ENCODE peak calls at places on chromosomes 11 and 22, in seven cellular contexts. One of them, this sample, is unnamed.

GRCh38 chr11:118998822-118999221 is 884 bp downstream of the CENATAC start:
- DNase-seq in SJSA1: peak
- DNase-seq in body of pancreas: no peak
- DNase-seq in DMS153: no peak
- DNase-seq in activated CD4-positive, alpha-beta T cell treated with anti-CD3 and anti-CD28 coated beads, Interleukin-2, amount 10 ng/mL, durations not matched to agents 7 days and 5 days: no peak
- DNase-seq in NCI-H2029: no peak
- DNase-seq in left cardiac atrium: no peak
- DNase-seq in this sample: no peak

GRCh38 chr11:19389787-19390303 is 149.1 kb upstream of the E2F8 start:
- DNase-seq in DMS153: no peak
- DNase-seq in body of pancreas: peak
- DNase-seq in SJSA1: no peak
- DNase-seq in activated CD4-positive, alpha-beta T cell treated with anti-CD3 and anti-CD28 coated beads, Interleukin-2, amount 10 ng/mL, durations not matched to agents 7 days and 5 days: no peak
- DNase-seq in NCI-H2029: no peak
- DNase-seq in left cardiac atrium: no peak
- DNase-seq in this sample: no peak

GRCh38 chr22:36221799-36222751 is 17.3 kb downstream of the APOL2 start:
- DNase-seq in DMS153: peak
- DNase-seq in activated CD4-positive, alpha-beta T cell treated with anti-CD3 and anti-CD28 coated beads, Interleukin-2, amount 10 ng/mL, durations not matched to agents 7 days and 5 days: peak
- DNase-seq in left cardiac atrium: no peak
- DNase-seq in SJSA1: no peak
- DNase-seq in body of pancreas: peak
- DNase-seq in NCI-H2029: peak
- DNase-seq in this sample: peak

GRCh38 chr11:66651011-66651410 is 12.5 kb downstream of the RBM4 start:
- DNase-seq in activated CD4-positive, alpha-beta T cell treated with anti-CD3 and anti-CD28 coated beads, Interleukin-2, amount 10 ng/mL, durations not matched to agents 7 days and 5 days: no peak
- DNase-seq in DMS153: no peak
- DNase-seq in body of pancreas: no peak
- DNase-seq in SJSA1: no peak
- DNase-seq in left cardiac atrium: no peak
- DNase-seq in NCI-H2029: no peak
- DNase-seq in this sample: no peak

GRCh38 chr11:65418431-65418680 is 4.2 kb upstream of the NEAT1 start:
- DNase-seq in DMS153: no peak
- DNase-seq in left cardiac atrium: no peak
- DNase-seq in SJSA1: no peak
- DNase-seq in NCI-H2029: no peak
- DNase-seq in body of pancreas: no peak
- DNase-seq in activated CD4-positive, alpha-beta T cell treated with anti-CD3 and anti-CD28 coated beads, Interleukin-2, amount 10 ng/mL, durations not matched to agents 7 days and 5 days: no peak
- DNase-seq in this sample: no peak

GRCh38 chr11:115301029-115301428 is 203.2 kb downstream of the CADM1 start:
- DNase-seq in body of pancreas: no peak
- DNase-seq in SJSA1: no peak
- DNase-seq in left cardiac atrium: no peak
- DNase-seq in DMS153: no peak
- DNase-seq in NCI-H2029: no peak
- DNase-seq in activated CD4-positive, alpha-beta T cell treated with anti-CD3 and anti-CD28 coated beads, Interleukin-2, amount 10 ng/mL, durations not matched to agents 7 days and 5 days: no peak
- DNase-seq in this sample: no peak

GRCh38 chr11:11520231-11521015 is 101.4 kb downstream of the GALNT18 start:
- DNase-seq in DMS153: no peak
- DNase-seq in activated CD4-positive, alpha-beta T cell treated with anti-CD3 and anti-CD28 coated beads, Interleukin-2, amount 10 ng/mL, durations not matched to agents 7 days and 5 days: no peak
- DNase-seq in NCI-H2029: no peak
- DNase-seq in SJSA1: no peak
- DNase-seq in body of pancreas: no peak
- DNase-seq in left cardiac atrium: no peak
- DNase-seq in this sample: no peak

GRCh38 chr11:2511421-2512369 is 66.9 kb downstream of the KCNQ1 start:
- DNase-seq in DMS153: no peak
- DNase-seq in SJSA1: peak
- DNase-seq in activated CD4-positive, alpha-beta T cell treated with anti-CD3 and anti-CD28 coated beads, Interleukin-2, amount 10 ng/mL, durations not matched to agents 7 days and 5 days: no peak
- DNase-seq in left cardiac atrium: peak
- DNase-seq in NCI-H2029: no peak
- DNase-seq in body of pancreas: peak
- DNase-seq in this sample: no peak

GRCh38 chr22:22397875-22398524 is 110.5 kb downstream of the ZNF280B start:
- DNase-seq in SJSA1: peak
- DNase-seq in NCI-H2029: no peak
- DNase-seq in activated CD4-positive, alpha-beta T cell treated with anti-CD3 and anti-CD28 coated beads, Interleukin-2, amount 10 ng/mL, durations not matched to agents 7 days and 5 days: no peak
- DNase-seq in body of pancreas: no peak
- DNase-seq in left cardiac atrium: peak
- DNase-seq in DMS153: no peak
- DNase-seq in this sample: no peak

GRCh38 chr11:10322401-10322800 is 17.5 kb downstream of the ADM start:
- DNase-seq in left cardiac atrium: peak
- DNase-seq in activated CD4-positive, alpha-beta T cell treated with anti-CD3 and anti-CD28 coated beads, Interleukin-2, amount 10 ng/mL, durations not matched to agents 7 days and 5 days: no peak
- DNase-seq in SJSA1: no peak
- DNase-seq in body of pancreas: no peak
- DNase-seq in DMS153: no peak
- DNase-seq in NCI-H2029: no peak
- DNase-seq in this sample: no peak

GRCh38 chr11:43573233-43573632 is 107.3 kb upstream of the HSD17B12 start:
- DNase-seq in DMS153: no peak
- DNase-seq in body of pancreas: no peak
- DNase-seq in NCI-H2029: no peak
- DNase-seq in SJSA1: no peak
- DNase-seq in left cardiac atrium: no peak
- DNase-seq in activated CD4-positive, alpha-beta T cell treated with anti-CD3 and anti-CD28 coated beads, Interleukin-2, amount 10 ng/mL, durations not matched to agents 7 days and 5 days: peak
- DNase-seq in this sample: peak

GRCh38 chr11:46894961-46895360 is 23.4 kb downstream of the LRP4 start:
- DNase-seq in left cardiac atrium: no peak
- DNase-seq in NCI-H2029: peak
- DNase-seq in activated CD4-positive, alpha-beta T cell treated with anti-CD3 and anti-CD28 coated beads, Interleukin-2, amount 10 ng/mL, durations not matched to agents 7 days and 5 days: no peak
- DNase-seq in DMS153: no peak
- DNase-seq in SJSA1: no peak
- DNase-seq in body of pancreas: no peak
- DNase-seq in this sample: no peak

GRCh38 chr22:43521716-43522115 is 109.9 kb downstream of the MPPED1 start:
- DNase-seq in DMS153: no peak
- DNase-seq in body of pancreas: no peak
- DNase-seq in SJSA1: no peak
- DNase-seq in NCI-H2029: no peak
- DNase-seq in activated CD4-positive, alpha-beta T cell treated with anti-CD3 and anti-CD28 coated beads, Interleukin-2, amount 10 ng/mL, durations not matched to agents 7 days and 5 days: no peak
- DNase-seq in left cardiac atrium: no peak
- DNase-seq in this sample: no peak

GRCh38 chr11:126992804-126993111 is 7.8 kb downstream of the KIRREL3 start:
- DNase-seq in left cardiac atrium: no peak
- DNase-seq in activated CD4-positive, alpha-beta T cell treated with anti-CD3 and anti-CD28 coated beads, Interleukin-2, amount 10 ng/mL, durations not matched to agents 7 days and 5 days: no peak
- DNase-seq in SJSA1: peak
- DNase-seq in NCI-H2029: no peak
- DNase-seq in DMS153: no peak
- DNase-seq in body of pancreas: no peak
- DNase-seq in this sample: no peak

GRCh38 chr11:95231881-95232605 is 1.0 kb upstream of the SESN3 start:
- DNase-seq in activated CD4-positive, alpha-beta T cell treated with anti-CD3 and anti-CD28 coated beads, Interleukin-2, amount 10 ng/mL, durations not matched to agents 7 days and 5 days: peak
- DNase-seq in body of pancreas: peak
- DNase-seq in left cardiac atrium: peak
- DNase-seq in NCI-H2029: peak
- DNase-seq in SJSA1: no peak
- DNase-seq in DMS153: peak
- DNase-seq in this sample: peak

GRCh38 chr22:22756109-22756508 is 111.7 kb downstream of the GGTLC2 start:
- DNase-seq in NCI-H2029: no peak
- DNase-seq in left cardiac atrium: no peak
- DNase-seq in body of pancreas: no peak
- DNase-seq in activated CD4-positive, alpha-beta T cell treated with anti-CD3 and anti-CD28 coated beads, Interleukin-2, amount 10 ng/mL, durations not matched to agents 7 days and 5 days: no peak
- DNase-seq in DMS153: no peak
- DNase-seq in SJSA1: no peak
- DNase-seq in this sample: no peak

GRCh38 chr22:33906954-33907353 is 13.3 kb downstream of the LARGE1 start:
- DNase-seq in activated CD4-positive, alpha-beta T cell treated with anti-CD3 and anti-CD28 coated beads, Interleukin-2, amount 10 ng/mL, durations not matched to agents 7 days and 5 days: no peak
- DNase-seq in body of pancreas: no peak
- DNase-seq in NCI-H2029: no peak
- DNase-seq in SJSA1: no peak
- DNase-seq in DMS153: no peak
- DNase-seq in left cardiac atrium: no peak
- DNase-seq in this sample: no peak

GRCh38 chr11:64102005-64102738 is 63.7 kb downstream of the MACROD1 start:
- DNase-seq in activated CD4-positive, alpha-beta T cell treated with anti-CD3 and anti-CD28 coated beads, Interleukin-2, amount 10 ng/mL, durations not matched to agents 7 days and 5 days: no peak
- DNase-seq in left cardiac atrium: no peak
- DNase-seq in NCI-H2029: no peak
- DNase-seq in DMS153: no peak
- DNase-seq in SJSA1: no peak
- DNase-seq in body of pancreas: no peak
- DNase-seq in this sample: no peak

GRCh38 chr11:62399868-62400245 is 19.0 kb upstream of the SCGB1A1 start:
- DNase-seq in NCI-H2029: no peak
- DNase-seq in DMS153: no peak
- DNase-seq in activated CD4-positive, alpha-beta T cell treated with anti-CD3 and anti-CD28 coated beads, Interleukin-2, amount 10 ng/mL, durations not matched to agents 7 days and 5 days: no peak
- DNase-seq in body of pancreas: no peak
- DNase-seq in left cardiac atrium: peak
- DNase-seq in SJSA1: no peak
- DNase-seq in this sample: no peak

GRCh38 chr11:69127091-69127850 is 28.5 kb upstream of the SMIM38 start:
- DNase-seq in DMS153: no peak
- DNase-seq in activated CD4-positive, alpha-beta T cell treated with anti-CD3 and anti-CD28 coated beads, Interleukin-2, amount 10 ng/mL, durations not matched to agents 7 days and 5 days: no peak
- DNase-seq in left cardiac atrium: no peak
- DNase-seq in body of pancreas: peak
- DNase-seq in SJSA1: no peak
- DNase-seq in NCI-H2029: no peak
- DNase-seq in this sample: no peak

GRCh38 chr22:37746366-37747089 is 49.7 kb downstream of the TRIOBP start:
- DNase-seq in body of pancreas: no peak
- DNase-seq in left cardiac atrium: no peak
- DNase-seq in SJSA1: no peak
- DNase-seq in NCI-H2029: no peak
- DNase-seq in DMS153: no peak
- DNase-seq in activated CD4-positive, alpha-beta T cell treated with anti-CD3 and anti-CD28 coated beads, Interleukin-2, amount 10 ng/mL, durations not matched to agents 7 days and 5 days: no peak
- DNase-seq in this sample: no peak

GRCh38 chr22:26713823-26714449 is 56.5 kb downstream of the MIAT start:
- DNase-seq in body of pancreas: no peak
- DNase-seq in left cardiac atrium: peak
- DNase-seq in SJSA1: peak
- DNase-seq in DMS153: no peak
- DNase-seq in activated CD4-positive, alpha-beta T cell treated with anti-CD3 and anti-CD28 coated beads, Interleukin-2, amount 10 ng/mL, durations not matched to agents 7 days and 5 days: no peak
- DNase-seq in NCI-H2029: no peak
- DNase-seq in this sample: no peak

GRCh38 chr11:10730151-10730550 is 20.9 kb upstream of the CTR9 start:
- DNase-seq in left cardiac atrium: no peak
- DNase-seq in body of pancreas: no peak
- DNase-seq in activated CD4-positive, alpha-beta T cell treated with anti-CD3 and anti-CD28 coated beads, Interleukin-2, amount 10 ng/mL, durations not matched to agents 7 days and 5 days: no peak
- DNase-seq in NCI-H2029: no peak
- DNase-seq in DMS153: no peak
- DNase-seq in SJSA1: no peak
- DNase-seq in this sample: no peak

GRCh38 chr22:21936151-21936778 is 16.4 kb downstream of the PPM1F start:
- DNase-seq in left cardiac atrium: peak
- DNase-seq in body of pancreas: no peak
- DNase-seq in DMS153: no peak
- DNase-seq in activated CD4-positive, alpha-beta T cell treated with anti-CD3 and anti-CD28 coated beads, Interleukin-2, amount 10 ng/mL, durations not matched to agents 7 days and 5 days: no peak
- DNase-seq in NCI-H2029: no peak
- DNase-seq in SJSA1: peak
- DNase-seq in this sample: no peak

GRCh38 chr11:68214173-68215086 is 1.3 kb upstream of the KMT5B start:
- DNase-seq in DMS153: no peak
- DNase-seq in NCI-H2029: no peak
- DNase-seq in SJSA1: no peak
- DNase-seq in left cardiac atrium: peak
- DNase-seq in activated CD4-positive, alpha-beta T cell treated with anti-CD3 and anti-CD28 coated beads, Interleukin-2, amount 10 ng/mL, durations not matched to agents 7 days and 5 days: no peak
- DNase-seq in body of pancreas: peak
- DNase-seq in this sample: peak

GRCh38 chr22:36160499-36160942 is at the start of gene APOL3:
- DNase-seq in activated CD4-positive, alpha-beta T cell treated with anti-CD3 and anti-CD28 coated beads, Interleukin-2, amount 10 ng/mL, durations not matched to agents 7 days and 5 days: peak
- DNase-seq in NCI-H2029: peak
- DNase-seq in body of pancreas: peak
- DNase-seq in left cardiac atrium: peak
- DNase-seq in DMS153: no peak
- DNase-seq in SJSA1: no peak
- DNase-seq in this sample: no peak

GRCh38 chr11:10261821-10262220 is 32.2 kb downstream of the SBF2 start:
- DNase-seq in NCI-H2029: no peak
- DNase-seq in activated CD4-positive, alpha-beta T cell treated with anti-CD3 and anti-CD28 coated beads, Interleukin-2, amount 10 ng/mL, durations not matched to agents 7 days and 5 days: no peak
- DNase-seq in SJSA1: no peak
- DNase-seq in left cardiac atrium: no peak
- DNase-seq in DMS153: no peak
- DNase-seq in body of pancreas: no peak
- DNase-seq in this sample: no peak

GRCh38 chr11:46724088-46724487 is 5.1 kb downstream of the F2 start:
- DNase-seq in NCI-H2029: no peak
- DNase-seq in left cardiac atrium: no peak
- DNase-seq in SJSA1: no peak
- DNase-seq in body of pancreas: no peak
- DNase-seq in DMS153: peak
- DNase-seq in activated CD4-positive, alpha-beta T cell treated with anti-CD3 and anti-CD28 coated beads, Interleukin-2, amount 10 ng/mL, durations not matched to agents 7 days and 5 days: no peak
- DNase-seq in this sample: no peak

GRCh38 chr11:99019676-99020075 is 1.1 kb upstream of the CNTN5 start:
- DNase-seq in SJSA1: no peak
- DNase-seq in body of pancreas: no peak
- DNase-seq in activated CD4-positive, alpha-beta T cell treated with anti-CD3 and anti-CD28 coated beads, Interleukin-2, amount 10 ng/mL, durations not matched to agents 7 days and 5 days: no peak
- DNase-seq in DMS153: no peak
- DNase-seq in left cardiac atrium: no peak
- DNase-seq in NCI-H2029: no peak
- DNase-seq in this sample: peak

GRCh38 chr11:117900720-117901440 is 24.4 kb upstream of the FXYD6 start:
- DNase-seq in body of pancreas: no peak
- DNase-seq in NCI-H2029: no peak
- DNase-seq in left cardiac atrium: no peak
- DNase-seq in SJSA1: no peak
- DNase-seq in DMS153: no peak
- DNase-seq in activated CD4-positive, alpha-beta T cell treated with anti-CD3 and anti-CD28 coated beads, Interleukin-2, amount 10 ng/mL, durations not matched to agents 7 days and 5 days: no peak
- DNase-seq in this sample: no peak

GRCh38 chr22:30402036-30402759 is 5.4 kb downstream of the SEC14L2 start:
- DNase-seq in NCI-H2029: no peak
- DNase-seq in activated CD4-positive, alpha-beta T cell treated with anti-CD3 and anti-CD28 coated beads, Interleukin-2, amount 10 ng/mL, durations not matched to agents 7 days and 5 days: no peak
- DNase-seq in DMS153: no peak
- DNase-seq in body of pancreas: no peak
- DNase-seq in SJSA1: no peak
- DNase-seq in left cardiac atrium: no peak
- DNase-seq in this sample: no peak

GRCh38 chr22:43819691-43820670 is 7.9 kb upstream of the EFCAB6 start:
- DNase-seq in left cardiac atrium: no peak
- DNase-seq in DMS153: no peak
- DNase-seq in NCI-H2029: peak
- DNase-seq in body of pancreas: no peak
- DNase-seq in SJSA1: no peak
- DNase-seq in activated CD4-positive, alpha-beta T cell treated with anti-CD3 and anti-CD28 coated beads, Interleukin-2, amount 10 ng/mL, durations not matched to agents 7 days and 5 days: no peak
- DNase-seq in this sample: peak

GRCh38 chr11:118401151-118401879 is at the start of gene ATP5MG:
- DNase-seq in NCI-H2029: peak
- DNase-seq in DMS153: peak
- DNase-seq in body of pancreas: peak
- DNase-seq in SJSA1: peak
- DNase-seq in left cardiac atrium: peak
- DNase-seq in activated CD4-positive, alpha-beta T cell treated with anti-CD3 and anti-CD28 coated beads, Interleukin-2, amount 10 ng/mL, durations not matched to agents 7 days and 5 days: peak
- DNase-seq in this sample: peak

This sample was measured in COR-L47.